ENCODE peak calls at places on chromosomes 2 and 18, in five cellular contexts. One of them, this sample, is unnamed.

GRCh38 chr2:187264612-187265011 is 183.4 kb downstream of the CALCRL start:
- DNase-seq in upper lobe of right lung: no peak
- DNase-seq in cardiac muscle cell: no peak
- DNase-seq in SK-N-SH: no peak
- DNase-seq in AG04450: no peak
- DNase-seq in this sample: no peak

GRCh38 chr18:45416168-45416567 is 199.1 kb upstream of the SLC14A2 start:
- DNase-seq in upper lobe of right lung: no peak
- DNase-seq in cardiac muscle cell: no peak
- DNase-seq in SK-N-SH: peak; percentile 57
- DNase-seq in AG04450: no peak
- DNase-seq in this sample: no peak

GRCh38 chr2:236785611-236786057 is 216.0 kb downstream of the ACKR3 start:
- DNase-seq in upper lobe of right lung: no peak
- DNase-seq in cardiac muscle cell: no peak
- DNase-seq in SK-N-SH: no peak
- DNase-seq in AG04450: no peak
- DNase-seq in this sample: no peak

GRCh38 chr2:122750808-122751207 is 995.4 kb downstream of the TSN start:
- DNase-seq in upper lobe of right lung: no peak
- DNase-seq in cardiac muscle cell: no peak
- DNase-seq in SK-N-SH: no peak
- DNase-seq in AG04450: no peak
- DNase-seq in this sample: no peak

GRCh38 chr2:49780949-49781348 is 626.6 kb upstream of the FSHR start:
- DNase-seq in upper lobe of right lung: no peak
- DNase-seq in cardiac muscle cell: no peak
- DNase-seq in SK-N-SH: no peak
- DNase-seq in AG04450: no peak
- DNase-seq in this sample: no peak

GRCh38 chr18:48813833-48814489 is 136.8 kb downstream of the SMAD7 start:
- DNase-seq in upper lobe of right lung: peak; percentile 32
- DNase-seq in cardiac muscle cell: no peak
- DNase-seq in SK-N-SH: no peak
- DNase-seq in AG04450: no peak
- DNase-seq in this sample: peak; percentile 86

GRCh38 chr2:168346725-168347477 is 99.5 kb upstream of the STK39 start:
- DNase-seq in upper lobe of right lung: no peak
- DNase-seq in cardiac muscle cell: peak; percentile 83
- DNase-seq in SK-N-SH: peak; percentile 69
- DNase-seq in AG04450: peak; percentile 20
- DNase-seq in this sample: peak; percentile 69

GRCh38 chr2:43196773-43197567 is 29.4 kb downstream of the ZFP36L2 start:
- DNase-seq in upper lobe of right lung: no peak
- DNase-seq in cardiac muscle cell: no peak
- DNase-seq in SK-N-SH: no peak
- DNase-seq in AG04450: no peak
- DNase-seq in this sample: no peak

GRCh38 chr2:219119422-219120043 is 41.1 kb downstream of the NHEJ1 start:
- DNase-seq in upper lobe of right lung: peak; percentile 72
- DNase-seq in cardiac muscle cell: peak; percentile 76
- DNase-seq in SK-N-SH: peak; percentile 77
- DNase-seq in AG04450: no peak
- DNase-seq in this sample: peak; percentile 37

GRCh38 chr2:30684026-30684425 is 123.2 kb downstream of the CAPN13 start:
- DNase-seq in upper lobe of right lung: no peak
- DNase-seq in cardiac muscle cell: no peak
- DNase-seq in SK-N-SH: no peak
- DNase-seq in AG04450: no peak
- DNase-seq in this sample: no peak

GRCh38 chr2:240460781-240461431 is 25.4 kb downstream of the GPC1 start:
- DNase-seq in upper lobe of right lung: peak; percentile 57
- DNase-seq in cardiac muscle cell: no peak
- DNase-seq in SK-N-SH: no peak
- DNase-seq in AG04450: no peak
- DNase-seq in this sample: no peak

GRCh38 chr18:11654736-11655604 is 34.1 kb upstream of the GNAL start:
- DNase-seq in upper lobe of right lung: peak; percentile 81
- DNase-seq in cardiac muscle cell: peak; percentile 77
- DNase-seq in SK-N-SH: peak; percentile 59
- DNase-seq in AG04450: no peak
- DNase-seq in this sample: no peak

GRCh38 chr2:118300807-118301206 is 212.5 kb downstream of the INSIG2 start:
- DNase-seq in upper lobe of right lung: no peak
- DNase-seq in cardiac muscle cell: no peak
- DNase-seq in SK-N-SH: no peak
- DNase-seq in AG04450: no peak
- DNase-seq in this sample: no peak

GRCh38 chr2:33426666-33427231 is 49.7 kb upstream of the RASGRP3 start:
- DNase-seq in upper lobe of right lung: peak; percentile 67
- DNase-seq in cardiac muscle cell: peak; percentile 86
- DNase-seq in SK-N-SH: no peak
- DNase-seq in AG04450: peak; percentile 46
- DNase-seq in this sample: no peak

GRCh38 chr2:134713606-134714005 is 5.2 kb downstream of the TMEM163 start:
- DNase-seq in upper lobe of right lung: no peak
- DNase-seq in cardiac muscle cell: no peak
- DNase-seq in SK-N-SH: no peak
- DNase-seq in AG04450: no peak
- DNase-seq in this sample: no peak

DNA sequence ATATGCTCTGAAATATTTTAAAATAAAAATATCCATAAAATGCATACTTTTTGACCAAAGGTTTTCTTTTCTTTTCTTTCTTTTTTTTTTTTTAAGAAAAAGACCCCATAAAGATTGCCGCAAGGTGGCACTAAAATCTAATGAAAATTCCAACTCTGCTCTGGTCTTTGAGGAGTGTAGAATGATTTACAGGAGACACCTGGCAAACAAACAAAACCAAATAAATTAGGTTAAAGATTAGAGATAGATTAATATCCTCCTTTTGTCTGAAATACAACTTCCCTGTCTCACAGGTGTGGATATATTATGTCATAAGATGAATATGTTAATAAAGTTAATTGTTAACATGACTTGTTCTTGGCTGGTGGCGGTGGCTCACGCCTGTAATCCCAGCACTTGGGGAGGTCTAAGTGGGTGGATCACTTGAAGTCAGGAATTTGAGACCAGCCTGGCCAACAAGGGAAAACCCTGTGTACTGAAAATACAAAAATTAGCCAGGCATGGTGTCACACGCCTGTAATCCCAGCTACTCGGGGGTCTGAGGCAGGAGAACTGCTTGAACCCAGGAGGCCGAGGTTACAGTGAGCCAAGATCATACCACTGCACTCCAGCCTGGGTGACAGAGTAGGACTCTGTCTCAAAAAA is 3.5 kb upstream of the RHOB start:
- DNase-seq in upper lobe of right lung: peak; percentile 64
- DNase-seq in cardiac muscle cell: peak; percentile 60
- DNase-seq in SK-N-SH: peak; percentile 70
- DNase-seq in AG04450: no peak
- DNase-seq in this sample: no peak
- H3K4me3 ChIP-seq in upper lobe of right lung: no peak overlapping the region
- H3K4me3 ChIP-seq in cardiac muscle cell: no peak overlapping the region
- H3K4me3 ChIP-seq in SK-N-SH: no peak overlapping the region
- H3K4me3 ChIP-seq in AG04450: no peak overlapping the region
- H3K4me3 ChIP-seq in this sample: no peak overlapping the region

DNA sequence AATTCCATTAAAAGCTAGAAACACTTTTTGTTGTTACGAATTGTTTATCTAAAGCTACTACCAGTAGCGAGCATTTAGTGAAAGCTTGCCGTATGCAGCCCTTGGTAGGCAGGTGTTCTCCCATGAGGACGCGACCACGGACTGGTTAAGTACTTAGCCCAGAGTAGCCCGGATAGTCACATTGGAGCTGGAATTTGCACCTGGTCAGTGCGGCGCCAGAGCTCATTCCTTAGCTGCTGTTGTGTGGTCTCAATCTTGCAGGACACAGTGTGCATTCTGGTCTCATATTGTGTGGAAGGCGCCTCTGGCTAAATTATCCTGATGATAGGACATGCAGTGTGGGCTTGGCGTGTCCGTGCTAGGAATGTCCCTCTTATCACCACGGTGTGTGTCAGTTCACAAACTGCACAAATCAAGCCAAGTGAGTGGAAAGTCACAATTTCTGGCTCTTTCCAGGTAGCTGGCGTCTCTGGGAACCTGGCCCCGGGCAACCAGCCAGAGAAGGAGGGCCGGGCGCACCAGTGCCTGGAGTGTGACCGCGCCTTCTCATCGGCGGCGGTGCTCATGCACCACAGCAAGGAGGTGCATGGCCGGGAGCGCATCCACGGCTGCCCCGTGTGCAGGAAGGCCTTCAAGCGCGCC is 133.3 kb downstream of the ZNF236 start:
- DNase-seq in upper lobe of right lung: peak; percentile 91
- DNase-seq in cardiac muscle cell: no peak
- DNase-seq in SK-N-SH: no peak
- DNase-seq in AG04450: no peak
- DNase-seq in this sample: no peak
- H3K27ac ChIP-seq in upper lobe of right lung: peak overlapping the region; percentile 17
- H3K27ac ChIP-seq in cardiac muscle cell: no peak overlapping the region
- H3K27ac ChIP-seq in SK-N-SH: no peak overlapping the region
- H3K27ac ChIP-seq in AG04450: no peak overlapping the region
- H3K27ac ChIP-seq in this sample: no peak overlapping the region

GRCh38 chr2:224711859-224712258 is 4.3 kb downstream of the CCDC195 start:
- DNase-seq in upper lobe of right lung: no peak
- DNase-seq in cardiac muscle cell: no peak
- DNase-seq in SK-N-SH: no peak
- DNase-seq in AG04450: no peak
- DNase-seq in this sample: no peak
- H3K4me3 ChIP-seq in upper lobe of right lung: no peak overlapping the region
- H3K4me3 ChIP-seq in cardiac muscle cell: no peak overlapping the region
- H3K4me3 ChIP-seq in SK-N-SH: no peak overlapping the region
- H3K4me3 ChIP-seq in AG04450: no peak overlapping the region
- H3K4me3 ChIP-seq in this sample: no peak overlapping the region

GRCh38 chr2:204108874-204109295 is 172.3 kb downstream of the ICOS start:
- DNase-seq in upper lobe of right lung: no peak
- DNase-seq in cardiac muscle cell: no peak
- DNase-seq in SK-N-SH: no peak
- DNase-seq in AG04450: no peak
- DNase-seq in this sample: peak; percentile 18

GRCh38 chr2:204109681-204110080 is 173.1 kb downstream of the ICOS start:
- DNase-seq in upper lobe of right lung: no peak
- DNase-seq in cardiac muscle cell: peak; percentile 5
- DNase-seq in SK-N-SH: no peak
- DNase-seq in AG04450: no peak
- DNase-seq in this sample: no peak

GRCh38 chr2:204114294-204114693 is 177.7 kb downstream of the ICOS start:
- DNase-seq in upper lobe of right lung: no peak
- DNase-seq in cardiac muscle cell: no peak
- DNase-seq in SK-N-SH: no peak
- DNase-seq in AG04450: no peak
- DNase-seq in this sample: no peak

GRCh38 chr2:204108301-204108700 is 171.7 kb downstream of the ICOS start:
- DNase-seq in upper lobe of right lung: no peak
- DNase-seq in cardiac muscle cell: peak; percentile 49
- DNase-seq in SK-N-SH: peak; percentile 73
- DNase-seq in AG04450: no peak
- DNase-seq in this sample: peak; percentile 61

GRCh38 chr2:204110250-204111183 is 174.0 kb downstream of the ICOS start:
- DNase-seq in upper lobe of right lung: no peak
- DNase-seq in cardiac muscle cell: no peak
- DNase-seq in SK-N-SH: no peak
- DNase-seq in AG04450: no peak
- DNase-seq in this sample: peak; percentile 60
- H3K27ac ChIP-seq in upper lobe of right lung: peak overlapping the region; percentile 72
- H3K27ac ChIP-seq in cardiac muscle cell: no peak overlapping the region
- H3K27ac ChIP-seq in SK-N-SH: no peak overlapping the region
- H3K27ac ChIP-seq in AG04450: no peak overlapping the region
- H3K27ac ChIP-seq in this sample: no peak overlapping the region

GRCh38 chr2:1450935-1451334 is 37.7 kb downstream of the TPO start:
- DNase-seq in upper lobe of right lung: no peak
- DNase-seq in cardiac muscle cell: no peak
- DNase-seq in SK-N-SH: no peak
- DNase-seq in AG04450: no peak
- DNase-seq in this sample: no peak
- H3K4me3 ChIP-seq in upper lobe of right lung: no peak overlapping the region
- H3K4me3 ChIP-seq in cardiac muscle cell: no peak overlapping the region
- H3K4me3 ChIP-seq in SK-N-SH: no peak overlapping the region
- H3K4me3 ChIP-seq in AG04450: no peak overlapping the region
- H3K4me3 ChIP-seq in this sample: no peak overlapping the region

This sample was measured in CD4-positive, alpha-beta memory T cell.